ENCODE peak calls at places on chromosomes 7 and 10, in six cellular contexts. N is pancreas; Z is endothelial cell; M is tibial nerve; H is CD4-positive, alpha-beta T cell; W is AG09319. O is an unnamed sample.

GRCh38 chr7:77696643-77697534 is 630 bp downstream of the RSBN1L start:
- DNase-seq in N (peak; percentile 84), Z (peak; percentile 58), M (no peak), H (peak; percentile 31), W (no peak), O (peak; percentile 58)

GRCh38 chr7:37921876-37922275 is 1.4 kb downstream of the EPDR1 start:
- DNase-seq in N (no peak), Z (no peak), M (no peak), H (no peak), W (no peak), O (no peak)

GRCh38 chr7:40749877-40750276 is 615.1 kb downstream of the SUGCT start:
- DNase-seq in N (no peak), Z (no peak), M (no peak), H (no peak), W (no peak), O (no peak)

GRCh38 chr7:74252893-74253292 is 1.3 kb downstream of the RFC2 start:
- DNase-seq in N (peak; percentile 77), Z (no peak), M (no peak), H (no peak), W (no peak), O (no peak)

GRCh38 chr10:122259075-122259466 is 12.0 kb upstream of the BTBD16 start:
- DNase-seq in N (no peak), Z (no peak), M (no peak), H (no peak), W (no peak), O (no peak)

GRCh38 chr10:116278832-116279231 is 5.8 kb upstream of the GFRA1 start:
- DNase-seq in N (no peak), Z (no peak), M (no peak), H (no peak), W (no peak), O (no peak)

GRCh38 chr7:5143106-5143505 is 46.9 kb upstream of the WIPI2 start:
- DNase-seq in N (no peak), Z (no peak), M (no peak), H (no peak), W (no peak), O (no peak)

GRCh38 chr7:126378642-126379041 is 874.1 kb downstream of the GRM8 start:
- DNase-seq in N (no peak), Z (no peak), M (no peak), H (no peak), W (no peak), O (no peak)

GRCh38 chr7:55307123-55307916 is 57.8 kb upstream of the LANCL2 start:
- DNase-seq in N (no peak), Z (peak; percentile 6), M (no peak), H (no peak), W (no peak), O (no peak)
- TF ChIP-seq CTCF in N (no peak), Z (no peak), M (no peak), H (no peak), W (no peak), O (no peak)

GRCh38 chr10:7085913-7086589 is 324.8 kb downstream of the SFMBT2 start:
- DNase-seq in N (no peak), Z (peak; percentile 10), M (no peak), H (no peak), W (no peak), O (no peak)
- TF ChIP-seq CTCF in N (no peak), Z (no peak), M (no peak), H (no peak), W (no peak), O (no peak)

DNA sequence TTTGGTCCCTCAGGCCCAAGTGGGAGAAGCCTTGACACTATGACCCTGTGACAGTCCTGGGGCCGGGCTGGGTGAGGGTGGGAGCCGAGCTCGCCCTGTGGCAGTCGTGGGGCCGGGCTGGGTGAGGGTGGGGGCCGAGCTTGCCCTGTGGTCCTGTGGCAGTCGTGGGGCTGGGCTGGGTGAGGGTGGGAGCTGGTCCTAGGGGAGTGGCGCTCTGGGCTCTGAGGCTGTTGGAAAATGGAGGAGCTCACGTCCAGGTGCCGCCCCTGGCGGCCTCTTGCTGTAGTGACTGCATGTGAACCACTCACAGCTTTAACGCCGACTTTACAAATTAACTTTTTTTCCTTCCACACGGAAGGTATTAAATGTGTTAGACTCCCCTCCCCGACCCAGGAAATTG is 312.6 kb downstream of the WDR37 start:
- DNase-seq in N (peak; percentile 71), Z (peak; percentile 64), M (no peak), H (no peak), W (no peak), O (no peak)
- TF ChIP-seq CTCF in N (peak; percentile 19), Z (peak; percentile 84), M (no peak), H (no peak), W (no peak), O (no peak)

GRCh38 chr7:34596887-34597286 is 61.1 kb upstream of the NPSR1 start:
- DNase-seq in N (no peak), Z (peak; percentile 22), M (no peak), H (no peak), W (no peak), O (no peak)
- TF ChIP-seq CTCF in N (no peak), Z (no peak), M (no peak), H (no peak), W (no peak), O (no peak)

GRCh38 chr7:18119985-18120384 is 92.3 kb upstream of the PRPS1L1 start:
- DNase-seq in N (no peak), Z (peak; percentile 9), M (no peak), H (no peak), W (no peak), O (no peak)
- TF ChIP-seq CTCF in N (no peak), Z (no peak), M (no peak), H (no peak), W (peak; percentile 19), O (no peak)

GRCh38 chr7:72476608-72477305 is 64.6 kb upstream of the CALN1 start:
- DNase-seq in N (no peak), Z (no peak), M (no peak), H (no peak), W (no peak), O (no peak)
- TF ChIP-seq CTCF in N (no peak), Z (peak; percentile 30), M (no peak), H (no peak), W (no peak), O (no peak)